ENCODE peak calls at places on chromosomes 3 and 15, in six cellular contexts. F is K562, N is A549, Z is endothelial cell of umbilical vein, G is HepG2, O is GM12878. V is an unnamed sample.
A peak's percentile ranks its signal among the peaks of the same experiment; 100 is the strongest.

GRCh38 chr3:155078959-155079794 is 942 bp upstream of the MME start:
- DNase-seq in F (peak; percentile 32), O (no peak), N (no peak), G (no peak), Z (peak; percentile 32), V (no peak)

GRCh38 chr15:59372352-59373211 is at the start of gene MYO1E:
- DNase-seq in O (peak; percentile 72), F (no peak), Z (peak; percentile 98), N (peak; percentile 100), G (peak; percentile 96), V (peak; percentile 55)

GRCh38 chr3:189368384-189368783 is 196.6 kb downstream of the TPRG1 start:
- DNase-seq in N (no peak), F (no peak), Z (no peak), O (no peak), G (no peak), V (no peak)

GRCh38 chr3:186826978-186827857 is 15.3 kb upstream of the ADIPOQ start:
- DNase-seq in N (peak; percentile 91), G (peak; percentile 60), F (peak; percentile 99), O (no peak), Z (peak; percentile 78), V (peak; percentile 86)

GRCh38 chr15:71591057-71591456 is 219.3 kb upstream of the NR2E3 start:
- DNase-seq in F (no peak), G (no peak), N (peak; percentile 26), Z (no peak), O (no peak), V (no peak)

GRCh38 chr3:35707904-35708303 is 68.6 kb downstream of the ARPP21 start:
- DNase-seq in G (no peak), Z (no peak), F (no peak), O (no peak), N (no peak), V (no peak)

GRCh38 chr3:71416868-71417267 is 166.7 kb downstream of the FOXP1 start:
- DNase-seq in G (peak; percentile 34), Z (no peak), O (no peak), F (peak; percentile 74), N (no peak), V (peak; percentile 53)

GRCh38 chr15:27479232-27480140 is 508.5 kb downstream of the GABRG3 start:
- DNase-seq in G (no peak), O (no peak), Z (no peak), N (no peak), F (no peak), V (no peak)

GRCh38 chr3:36906504-36907149 is 38.2 kb downstream of the TRANK1 start:
- DNase-seq in N (no peak), Z (peak; percentile 60), O (no peak), F (no peak), G (no peak), V (no peak)

GRCh38 chr3:130414457-130414856 is 69.0 kb downstream of the COL6A5 start:
- DNase-seq in N (no peak), F (no peak), Z (no peak), G (no peak), O (no peak), V (peak; percentile 59)

GRCh38 chr15:70690491-70691281 is 72.7 kb downstream of the UACA start:
- DNase-seq in N (no peak), F (no peak), Z (peak; percentile 82), G (peak; percentile 36), O (no peak), V (no peak)

GRCh38 chr3:111846717-111847116 is 12.3 kb upstream of the PHLDB2 start:
- DNase-seq in Z (peak; percentile 83), G (no peak), O (no peak), F (no peak), N (peak; percentile 26), V (no peak)

GRCh38 chr15:100612539-100612938 is 10.2 kb downstream of the ASB7 start:
- DNase-seq in F (no peak), O (no peak), Z (no peak), N (no peak), G (no peak), V (peak; percentile 48)

GRCh38 chr15:64275934-64276333 is 80.0 kb downstream of the CSNK1G1 start:
- DNase-seq in N (no peak), O (no peak), F (no peak), G (no peak), Z (no peak), V (no peak)

DNA sequence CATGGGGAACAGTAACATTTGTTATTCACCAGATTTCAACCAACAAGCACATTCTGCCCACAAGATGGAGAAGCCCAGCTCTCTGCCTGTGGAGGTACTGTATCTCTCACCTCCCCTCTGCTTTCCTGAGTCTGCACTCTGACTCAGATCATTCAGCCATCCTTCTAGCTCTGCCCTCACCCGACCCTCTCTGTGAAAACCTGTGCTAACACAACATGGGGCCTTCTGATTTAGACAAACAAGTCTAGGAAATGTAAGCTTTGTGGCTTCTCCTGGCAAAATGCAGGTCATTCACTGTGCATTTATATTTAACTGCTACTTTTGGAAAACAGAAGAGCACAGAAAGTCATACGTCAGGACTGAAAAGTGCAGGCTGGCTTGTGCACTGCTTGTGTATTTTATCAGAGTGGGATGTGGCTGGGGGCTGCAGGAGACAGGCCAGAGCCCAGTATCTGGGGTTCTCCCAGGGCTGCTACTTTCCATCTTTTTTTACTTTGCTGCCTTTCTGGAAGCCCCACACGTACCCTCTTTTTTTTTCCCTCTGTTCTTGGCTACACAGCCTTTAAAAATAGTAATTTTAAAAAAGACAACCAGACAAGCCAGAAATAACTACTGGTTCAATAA is 50.8 kb downstream of the SUSD5 start:
- DNase-seq in N (no peak), Z (peak; percentile 38), F (no peak), G (no peak), O (no peak), V (no peak)
- TF ChIP-seq MYC in N (no peak), Z (no peak), F (no peak), G (no peak), O (no peak), V (no peak)

GRCh38 chr3:196712514-196713413 is 587 bp downstream of the PIGX start:
- DNase-seq in Z (peak; percentile 68), G (peak; percentile 14), O (no peak), N (peak; percentile 24), F (no peak), V (peak; percentile 58)
- TF ChIP-seq POLR2A in Z (no peak), G (no peak), O (no peak), N (no peak), F (no peak), V (no peak)

DNA sequence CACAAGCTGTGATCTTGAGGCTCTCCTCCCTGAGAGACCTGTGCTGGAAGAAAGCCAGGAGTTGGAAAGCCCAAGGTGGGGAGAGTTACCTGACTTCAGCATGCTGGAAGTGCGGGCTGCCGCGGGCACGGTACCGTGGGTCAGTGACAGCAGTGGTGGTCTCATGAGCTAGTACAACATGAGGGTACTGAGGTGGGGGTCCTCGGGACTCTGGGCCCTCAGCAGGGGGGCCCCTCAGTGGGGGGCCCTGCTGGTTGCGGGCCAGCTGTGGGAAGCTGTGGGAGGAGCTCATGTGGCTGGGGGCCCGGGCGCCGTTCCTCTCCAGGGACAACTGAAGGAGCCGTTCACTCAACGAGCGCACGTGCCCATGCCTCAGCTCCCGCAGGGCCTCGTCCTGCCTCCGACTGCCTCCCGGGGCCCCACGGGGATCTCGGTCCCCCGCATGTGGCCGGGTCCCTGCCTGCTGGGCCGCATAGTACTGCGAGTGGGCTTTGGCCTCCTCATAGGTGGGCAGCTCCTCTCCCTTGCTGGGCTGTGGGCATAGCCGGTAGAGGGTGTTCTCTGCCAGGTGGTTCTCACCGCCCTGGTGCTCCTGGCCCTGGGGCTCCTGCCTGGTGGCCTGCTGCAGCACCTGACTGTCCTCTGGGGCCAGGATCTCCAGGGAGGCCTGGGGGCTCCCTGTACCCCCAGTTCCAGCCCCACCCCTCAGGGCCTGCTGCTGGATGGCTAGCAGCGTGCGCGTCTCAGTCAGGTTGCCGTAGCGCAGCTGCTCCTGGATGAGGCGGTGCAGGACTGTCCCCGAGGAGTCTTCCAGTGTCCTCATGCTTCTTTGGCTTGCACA is 3.4 kb downstream of the AMOTL2 start:
- DNase-seq in N (no peak), G (no peak), O (no peak), F (no peak), Z (no peak), V (peak; percentile 25)
- H3K4me3 ChIP-seq in N (peak overlapping the region; percentile 74), G (no peak overlapping the region), O (no peak overlapping the region), F (no peak overlapping the region), Z (peak overlapping the region; percentile 93), V (no peak overlapping the region)

DNA sequence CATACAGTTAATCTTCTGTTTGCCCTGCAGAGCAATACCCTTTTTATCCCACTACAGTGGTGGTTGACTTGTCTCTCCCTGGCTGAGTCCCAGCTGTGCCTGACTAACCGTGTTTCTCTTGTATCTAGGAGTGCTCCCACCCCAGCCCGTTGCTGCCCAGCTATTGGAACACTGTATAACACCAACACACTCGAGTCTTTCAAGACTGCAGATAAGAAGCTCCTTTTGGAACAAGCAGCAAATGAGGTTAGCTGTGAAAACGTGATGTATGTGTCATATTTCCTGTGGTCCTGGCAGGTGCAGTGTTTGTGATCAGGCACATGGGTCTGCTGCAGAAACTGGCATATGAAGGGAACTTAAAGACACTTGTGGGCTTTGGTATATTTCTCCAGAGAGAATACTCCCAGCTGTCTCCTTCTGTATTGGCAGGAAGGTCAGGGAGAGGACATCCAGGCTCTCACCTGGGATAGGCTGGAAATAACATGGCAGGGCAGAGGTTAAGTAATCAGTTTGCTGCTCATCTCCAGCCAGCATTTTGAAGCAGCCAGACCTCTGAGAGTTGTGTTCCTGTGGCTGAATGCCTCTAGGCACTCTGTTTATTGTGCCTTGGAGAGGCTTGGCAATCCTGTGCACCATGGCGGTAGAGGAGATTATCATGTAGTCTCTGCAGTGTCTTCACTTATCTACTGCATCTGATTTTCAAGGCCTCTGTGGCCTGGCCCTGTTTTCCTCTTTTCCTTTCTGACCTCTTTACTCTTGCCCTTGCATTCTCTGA is 34.8 kb downstream of the ATG7 start:
- DNase-seq in Z (peak; percentile 71), N (no peak), F (no peak), G (no peak), O (no peak), V (peak; percentile 29)
- TF ChIP-seq MYC in Z (no peak), N (no peak), F (no peak), G (no peak), O (no peak), V (no peak)

GRCh38 chr15:42973114-42973513 is 52.5 kb upstream of the TTBK2 start:
- DNase-seq in Z (no peak), F (no peak), N (no peak), O (no peak), G (no peak), V (no peak)
- TF ChIP-seq POLR2A in Z (no peak), F (no peak), N (no peak), O (no peak), G (no peak), V (no peak)

V was measured in NB4.